ENCODE peak calls at places on chromosomes 1 and 21, in four cellular contexts. K is A549, W is H1, S is K562. T is an unnamed sample.
A peak's percentile ranks its signal among the peaks of the same experiment; 100 is the strongest.

GRCh38 chr21:45992311-45993209 is 11.0 kb downstream of the COL6A1 start:
- DNase-seq in K (no peak), W (no peak), S (no peak), T (no peak)

GRCh38 chr1:52590275-52590674 is 11.9 kb upstream of the GPX7 start:
- DNase-seq in K (no peak), W (no peak), S (no peak), T (no peak)

GRCh38 chr1:247681288-247681897 is 1.9 kb upstream of the OR13G1 start:
- DNase-seq in K (peak; percentile 2), W (peak; percentile 68), S (peak; percentile 79), T (peak; percentile 38)

GRCh38 chr1:81915937-81916336 is 115.2 kb downstream of the ADGRL2 start:
- DNase-seq in K (no peak), W (no peak), S (no peak), T (no peak)

GRCh38 chr1:109241344-109241743 is 8.0 kb upstream of the CELSR2 start:
- DNase-seq in K (no peak), W (no peak), S (peak; percentile 61), T (no peak)

GRCh38 chr1:10642403-10643080 is 153.9 kb downstream of the CASZ1 start:
- DNase-seq in K (no peak), W (no peak), S (no peak), T (no peak)

GRCh38 chr1:204350857-204351573 is 8.7 kb downstream of the PLEKHA6 start:
- DNase-seq in K (no peak), W (peak; percentile 99), S (peak; percentile 28), T (no peak)

GRCh38 chr1:119947468-119947867 is 51.2 kb upstream of the ADAM30 start:
- DNase-seq in K (no peak), W (no peak), S (no peak), T (no peak)

GRCh38 chr1:228515200-228515834 is 28.1 kb downstream of the RNF187 start:
- DNase-seq in K (peak; percentile 60), W (no peak), S (peak; percentile 78), T (peak; percentile 17)

GRCh38 chr1:234988536-234988935 is 140.1 kb downstream of the TOMM20 start:
- DNase-seq in K (no peak), W (no peak), S (no peak), T (no peak)

GRCh38 chr1:64515427-64515826 is 45.5 kb downstream of the CACHD1 start:
- DNase-seq in K (no peak), W (no peak), S (no peak), T (no peak)

DNA sequence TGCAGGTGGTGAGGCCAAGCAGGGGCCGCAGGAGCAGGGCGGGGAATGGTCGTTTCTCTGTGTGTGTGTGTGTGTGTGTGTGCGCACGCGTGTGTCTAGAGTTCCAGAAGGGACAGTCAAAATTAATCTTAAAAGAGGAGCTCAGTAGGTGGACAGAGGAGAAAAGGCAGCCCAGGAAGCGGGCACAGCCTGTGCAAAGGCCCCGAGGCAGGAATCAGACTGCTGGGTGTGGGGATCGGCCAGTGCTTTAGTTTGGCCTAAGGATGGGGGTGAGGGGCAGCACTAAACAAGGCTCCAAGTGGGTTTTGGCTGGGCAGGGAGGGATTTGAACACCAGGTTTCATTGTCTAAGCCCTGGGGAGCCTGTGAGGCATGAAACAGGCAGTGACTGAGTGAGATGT is 21.7 kb downstream of the EPHA8 start:
- DNase-seq in K (no peak), W (no peak), S (no peak), T (no peak)
- TF ChIP-seq RNF2 in K (no peak), W (no peak), S (no peak), T (no peak)

DNA sequence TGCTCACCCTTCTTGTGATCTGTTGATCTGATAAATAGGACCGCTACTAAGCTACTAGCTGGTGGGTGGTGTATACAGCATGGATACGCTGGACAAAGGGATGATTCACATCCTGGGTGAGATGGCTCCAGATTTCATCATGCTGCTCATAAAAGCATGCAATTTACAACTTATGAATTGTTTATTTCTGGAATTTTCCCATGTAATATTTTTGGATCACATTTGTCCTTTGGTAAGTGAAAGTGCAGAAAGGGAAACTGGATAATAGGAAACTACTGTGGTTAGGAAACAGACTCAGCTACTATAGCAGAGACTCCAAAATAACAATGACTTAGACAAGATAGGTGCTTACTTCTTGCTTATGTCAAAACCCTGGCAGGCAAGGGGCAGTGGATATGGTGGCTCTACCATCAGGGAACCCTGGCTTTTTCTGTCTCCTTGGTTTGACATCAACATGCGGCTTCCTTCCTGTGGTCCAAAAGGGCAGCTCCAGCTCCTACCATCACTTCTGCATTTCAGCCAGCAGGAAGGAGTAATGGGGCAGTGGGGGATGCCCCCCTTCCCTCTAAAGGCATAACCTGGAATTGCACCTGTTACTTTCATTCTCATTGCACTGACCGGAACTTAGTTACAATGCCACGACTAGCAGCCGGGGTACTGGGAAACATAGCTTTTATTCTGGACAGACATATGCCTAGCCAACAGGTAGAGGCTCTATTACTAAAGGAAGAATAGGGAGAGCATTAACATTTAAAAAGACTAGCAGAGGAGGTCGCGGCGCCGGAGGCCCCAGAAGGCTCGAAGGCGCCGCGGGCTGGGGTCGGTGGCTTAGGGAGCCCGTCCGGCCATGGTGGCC is 13.8 kb upstream of the AK2 start:
- DNase-seq in K (no peak), W (no peak), S (peak; percentile 25), T (peak; percentile 60)
- TF ChIP-seq RNF2 in K (no peak), W (no peak), S (no peak), T (no peak)

GRCh38 chr1:230139741-230140140 is 72.7 kb downstream of the GALNT2 start:
- DNase-seq in K (no peak), W (no peak), S (no peak), T (no peak)
- TF ChIP-seq RNF2 in K (no peak), W (no peak), S (no peak), T (no peak)

DNA sequence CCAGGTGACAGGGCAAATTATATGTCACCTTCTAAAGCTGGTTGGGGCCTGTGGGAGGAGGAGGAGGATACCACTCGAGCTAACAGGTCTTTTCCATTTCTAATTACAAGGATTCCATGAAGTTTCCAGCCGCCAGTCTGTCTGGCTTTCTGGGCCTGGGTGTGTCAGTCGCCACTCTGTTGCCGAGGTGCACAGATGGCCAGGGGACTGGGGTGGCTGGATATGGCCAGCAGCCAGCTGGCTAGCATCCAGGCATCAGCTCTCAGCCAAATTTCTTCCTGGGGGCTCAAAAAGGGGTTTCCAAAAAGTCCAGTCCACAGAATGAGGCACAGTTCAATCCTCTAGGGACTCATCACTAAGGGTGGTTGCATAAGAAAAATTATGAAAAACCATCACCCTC is 32.4 kb downstream of the ITPKB start:
- DNase-seq in K (no peak), W (no peak), S (no peak), T (no peak)
- TF ChIP-seq RNF2 in K (no peak), W (no peak), S (no peak), T (no peak)

DNA sequence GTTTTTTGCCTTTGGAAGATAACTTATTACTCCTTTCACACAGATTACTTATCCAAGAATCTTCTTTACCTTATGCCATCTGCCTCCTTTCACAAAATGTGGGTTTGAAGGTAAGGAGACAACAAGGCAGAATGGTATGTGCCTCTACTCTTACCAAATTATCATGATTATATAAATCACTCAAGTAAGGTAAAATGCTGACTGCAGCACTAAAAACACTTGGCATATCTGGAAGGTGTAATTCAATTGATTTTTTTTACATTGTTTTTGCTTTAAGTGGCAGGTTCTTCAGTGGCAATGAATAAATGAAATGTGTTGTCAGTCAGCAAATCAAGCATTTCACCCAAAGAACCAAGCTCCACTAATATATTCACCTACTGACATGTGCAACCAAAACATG is 346.1 kb downstream of the OMA1 start:
- DNase-seq in K (no peak), W (no peak), S (no peak), T (no peak)
- TF ChIP-seq RNF2 in K (no peak), W (no peak), S (no peak), T (no peak)

GRCh38 chr21:38897532-38898421 is 92.0 kb downstream of the ETS2 start:
- DNase-seq in K (no peak), W (no peak), S (no peak), T (no peak)
- TF ChIP-seq RNF2 in K (no peak), W (no peak), S (no peak), T (no peak)

GRCh38 chr21:38979271-38980196 is 173.8 kb downstream of the ETS2 start:
- DNase-seq in K (no peak), W (peak; percentile 52), S (no peak), T (no peak)
- TF ChIP-seq RNF2 in K (no peak), W (no peak), S (no peak), T (no peak)

GRCh38 chr1:79775402-79775801 is 768.9 kb upstream of the ADGRL4 start:
- DNase-seq in K (no peak), W (no peak), S (no peak), T (no peak)

GRCh38 chr1:79777481-79778219 is 771.1 kb upstream of the ADGRL4 start:
- DNase-seq in K (no peak), W (no peak), S (no peak), T (no peak)

GRCh38 chr1:79785964-79786363 is 779.4 kb upstream of the ADGRL4 start:
- DNase-seq in K (no peak), W (no peak), S (no peak), T (no peak)

DNA sequence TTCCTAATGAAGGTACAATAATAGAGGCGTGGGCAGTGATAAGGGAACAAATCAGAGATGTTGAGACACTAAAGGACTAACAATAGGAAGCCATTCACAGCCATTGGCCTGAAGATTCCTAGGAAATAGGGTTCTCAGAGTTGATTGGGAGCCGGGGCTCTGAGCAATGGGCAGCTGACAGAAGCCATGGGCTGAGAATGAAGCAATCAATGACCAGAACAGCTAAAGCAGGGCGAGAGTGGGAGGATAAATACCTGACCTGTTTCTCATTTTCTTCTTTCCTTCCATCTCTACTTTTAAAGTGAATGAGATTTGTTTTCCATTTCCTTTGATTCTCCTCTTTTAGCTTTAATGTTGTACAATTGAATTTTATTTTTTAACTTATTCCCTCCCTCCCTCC is 774.7 kb upstream of the ADGRL4 start:
- DNase-seq in K (no peak), W (no peak), S (no peak), T (no peak)
- TF ChIP-seq RNF2 in K (no peak), W (no peak), S (no peak), T (no peak)

DNA sequence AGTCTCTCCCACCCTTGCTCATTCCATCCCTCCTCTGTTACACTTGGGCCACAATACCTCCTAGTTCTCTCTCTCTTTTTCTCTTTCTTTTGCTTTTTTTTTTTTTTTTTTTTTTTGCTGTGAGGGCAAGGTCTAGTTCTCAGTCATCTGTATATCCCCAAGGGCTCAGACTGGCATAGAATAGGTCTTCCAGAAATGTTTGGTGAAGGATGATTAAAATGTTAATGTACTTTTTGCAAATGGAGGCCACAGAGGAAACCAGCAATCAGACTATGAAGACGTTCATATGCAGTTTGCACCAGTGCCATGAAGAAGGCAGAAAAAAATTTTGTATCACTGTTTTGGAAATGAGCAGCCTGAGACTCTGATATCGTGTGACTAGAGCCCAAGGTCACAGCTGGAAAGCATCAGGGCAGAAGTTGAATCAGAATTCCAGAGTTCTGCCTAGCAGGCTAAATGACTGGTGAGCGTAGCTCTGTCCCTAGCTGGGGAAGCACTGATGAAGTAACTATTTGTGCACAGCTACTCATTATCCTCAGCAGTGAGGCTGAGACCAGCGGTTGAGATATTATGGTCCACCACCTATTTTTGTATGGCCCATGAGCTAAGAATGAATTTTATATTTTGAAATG is 186.5 kb downstream of the TGFBR3 start:
- DNase-seq in K (no peak), W (no peak), S (no peak), T (no peak)
- TF ChIP-seq RNF2 in K (no peak), W (no peak), S (no peak), T (no peak)

T was measured in HepG2.